ENCODE peak calls at places on chromosomes 11 and 22, in seven cellular contexts. One of them, this sample, is unnamed.

GRCh38 chr11:119750056-119750455 is 21.1 kb upstream of the NECTIN1 start:
- DNase-seq in T-helper 9 cell: no peak
- DNase-seq in hippocampal formation: no peak
- DNase-seq in body of pancreas: no peak
- DNase-seq in Kasumi-1: no peak
- DNase-seq in RKO: no peak
- DNase-seq in posterior cingulate gyrus: no peak
- DNase-seq in this sample: no peak

GRCh38 chr11:10490032-10490397 is 35.0 kb downstream of the AMPD3 start:
- DNase-seq in T-helper 9 cell: no peak
- DNase-seq in hippocampal formation: no peak
- DNase-seq in body of pancreas: no peak
- DNase-seq in Kasumi-1: no peak
- DNase-seq in RKO: no peak
- DNase-seq in posterior cingulate gyrus: no peak
- DNase-seq in this sample: no peak

GRCh38 chr22:45553333-45554039 is 50.8 kb downstream of the FBLN1 start:
- DNase-seq in T-helper 9 cell: peak; percentile 16
- DNase-seq in hippocampal formation: peak; percentile 47
- DNase-seq in body of pancreas: peak; percentile 60
- DNase-seq in Kasumi-1: peak; percentile 59
- DNase-seq in RKO: peak; percentile 54
- DNase-seq in posterior cingulate gyrus: peak; percentile 85
- DNase-seq in this sample: peak; percentile 80

GRCh38 chr11:118406599-118407166 is 5.3 kb downstream of the ATP5MG start:
- DNase-seq in T-helper 9 cell: no peak
- DNase-seq in hippocampal formation: no peak
- DNase-seq in body of pancreas: peak; percentile 31
- DNase-seq in Kasumi-1: no peak
- DNase-seq in RKO: no peak
- DNase-seq in posterior cingulate gyrus: no peak
- DNase-seq in this sample: no peak

GRCh38 chr22:25714070-25714469 is 27.9 kb upstream of the MYO18B start:
- DNase-seq in T-helper 9 cell: no peak
- DNase-seq in hippocampal formation: no peak
- DNase-seq in body of pancreas: no peak
- DNase-seq in Kasumi-1: no peak
- DNase-seq in RKO: no peak
- DNase-seq in posterior cingulate gyrus: no peak
- DNase-seq in this sample: no peak

GRCh38 chr22:30195245-30196140 is 51.1 kb downstream of the LIF start:
- DNase-seq in T-helper 9 cell: no peak
- DNase-seq in hippocampal formation: no peak
- DNase-seq in body of pancreas: no peak
- DNase-seq in Kasumi-1: no peak
- DNase-seq in RKO: peak; percentile 90
- DNase-seq in posterior cingulate gyrus: no peak
- DNase-seq in this sample: no peak

GRCh38 chr11:77142091-77142975 is 14.3 kb downstream of the MYO7A start:
- DNase-seq in T-helper 9 cell: no peak
- DNase-seq in hippocampal formation: no peak
- DNase-seq in body of pancreas: no peak
- DNase-seq in Kasumi-1: no peak
- DNase-seq in RKO: no peak
- DNase-seq in posterior cingulate gyrus: no peak
- DNase-seq in this sample: peak; percentile 26

GRCh38 chr22:50119169-50119767 is 29.5 kb downstream of the MOV10L1 start:
- DNase-seq in T-helper 9 cell: no peak
- DNase-seq in hippocampal formation: no peak
- DNase-seq in body of pancreas: no peak
- DNase-seq in Kasumi-1: no peak
- DNase-seq in RKO: no peak
- DNase-seq in posterior cingulate gyrus: no peak
- DNase-seq in this sample: no peak

GRCh38 chr11:7186190-7186589 is 65.5 kb upstream of the SYT9 start:
- DNase-seq in T-helper 9 cell: no peak
- DNase-seq in hippocampal formation: no peak
- DNase-seq in body of pancreas: no peak
- DNase-seq in Kasumi-1: no peak
- DNase-seq in RKO: no peak
- DNase-seq in posterior cingulate gyrus: no peak
- DNase-seq in this sample: no peak

GRCh38 chr11:34495724-34496377 is 17.7 kb downstream of the ELF5 start:
- DNase-seq in T-helper 9 cell: no peak
- DNase-seq in hippocampal formation: no peak
- DNase-seq in body of pancreas: no peak
- DNase-seq in Kasumi-1: no peak
- DNase-seq in RKO: no peak
- DNase-seq in posterior cingulate gyrus: no peak
- DNase-seq in this sample: no peak

GRCh38 chr11:119167933-119168332 is 592 bp upstream of the NLRX1 start:
- DNase-seq in T-helper 9 cell: no peak
- DNase-seq in hippocampal formation: no peak
- DNase-seq in body of pancreas: no peak
- DNase-seq in Kasumi-1: no peak
- DNase-seq in RKO: no peak
- DNase-seq in posterior cingulate gyrus: no peak
- DNase-seq in this sample: no peak

GRCh38 chr11:1810761-1811160 is 24.0 kb upstream of the SYT8 start:
- DNase-seq in T-helper 9 cell: no peak
- DNase-seq in hippocampal formation: no peak
- DNase-seq in body of pancreas: no peak
- DNase-seq in Kasumi-1: peak; percentile 63
- DNase-seq in RKO: no peak
- DNase-seq in posterior cingulate gyrus: no peak
- DNase-seq in this sample: no peak

GRCh38 chr11:126061707-126062678 is 673 bp downstream of the CDON start:
- DNase-seq in T-helper 9 cell: peak; percentile 19
- DNase-seq in hippocampal formation: no peak
- DNase-seq in body of pancreas: peak; percentile 50
- DNase-seq in Kasumi-1: peak; percentile 4
- DNase-seq in RKO: peak; percentile 56
- DNase-seq in posterior cingulate gyrus: peak; percentile 31
- DNase-seq in this sample: peak; percentile 33

GRCh38 chr11:45603930-45604682 is 61.3 kb downstream of the CHST1 start:
- DNase-seq in T-helper 9 cell: no peak
- DNase-seq in hippocampal formation: no peak
- DNase-seq in body of pancreas: no peak
- DNase-seq in Kasumi-1: no peak
- DNase-seq in RKO: no peak
- DNase-seq in posterior cingulate gyrus: no peak
- DNase-seq in this sample: no peak

GRCh38 chr22:21951931-21952465 is 650 bp downstream of the PPM1F start:
- DNase-seq in T-helper 9 cell: no peak
- DNase-seq in hippocampal formation: no peak
- DNase-seq in body of pancreas: peak; percentile 51
- DNase-seq in Kasumi-1: no peak
- DNase-seq in RKO: peak; percentile 56
- DNase-seq in posterior cingulate gyrus: peak; percentile 40
- DNase-seq in this sample: peak; percentile 30

GRCh38 chr22:17817511-17818065 is 43.3 kb upstream of the BID start:
- DNase-seq in T-helper 9 cell: no peak
- DNase-seq in hippocampal formation: no peak
- DNase-seq in body of pancreas: no peak
- DNase-seq in Kasumi-1: no peak
- DNase-seq in RKO: no peak
- DNase-seq in posterior cingulate gyrus: no peak
- DNase-seq in this sample: no peak

GRCh38 chr11:35529971-35530495 is 4.6 kb upstream of the PAMR1 start:
- DNase-seq in T-helper 9 cell: no peak
- DNase-seq in hippocampal formation: no peak
- DNase-seq in body of pancreas: peak; percentile 41
- DNase-seq in Kasumi-1: no peak
- DNase-seq in RKO: no peak
- DNase-seq in posterior cingulate gyrus: no peak
- DNase-seq in this sample: no peak

GRCh38 chr11:34668583-34669053 is 47.7 kb downstream of the EHF start:
- DNase-seq in T-helper 9 cell: no peak
- DNase-seq in hippocampal formation: no peak
- DNase-seq in body of pancreas: no peak
- DNase-seq in Kasumi-1: no peak
- DNase-seq in RKO: no peak
- DNase-seq in posterior cingulate gyrus: no peak
- DNase-seq in this sample: no peak

GRCh38 chr11:129119036-129119435 is 73.1 kb downstream of the ARHGAP32 start:
- DNase-seq in T-helper 9 cell: no peak
- DNase-seq in hippocampal formation: no peak
- DNase-seq in body of pancreas: no peak
- DNase-seq in Kasumi-1: no peak
- DNase-seq in RKO: no peak
- DNase-seq in posterior cingulate gyrus: no peak
- DNase-seq in this sample: no peak